ENCODE peak calls at places on chromosomes 16 and 17, in four cellular contexts. One of them, this sample, is unnamed.

GRCh38 chr16:89167425-89167941 is 4.1 kb upstream of the CDH15 start:
- DNase-seq in right atrium auricular region: peak; percentile 71
- DNase-seq in tibial artery: no peak
- DNase-seq in spleen: peak; percentile 97
- DNase-seq in this sample: peak; percentile 100

GRCh38 chr17:73437826-73438225 is 126.0 kb upstream of the CDC42EP4 start:
- DNase-seq in right atrium auricular region: no peak
- DNase-seq in tibial artery: no peak
- DNase-seq in spleen: no peak
- DNase-seq in this sample: no peak

GRCh38 chr16:73382921-73383594 is 335.1 kb upstream of the ZFHX3 start:
- DNase-seq in right atrium auricular region: no peak
- DNase-seq in tibial artery: no peak
- DNase-seq in spleen: no peak
- DNase-seq in this sample: no peak

GRCh38 chr16:56860226-56861020 is 4.6 kb upstream of the SLC12A3 start:
- DNase-seq in right atrium auricular region: no peak
- DNase-seq in tibial artery: no peak
- DNase-seq in spleen: no peak
- DNase-seq in this sample: no peak

GRCh38 chr17:48505788-48506187 is 25.0 kb downstream of the HOXB1 start:
- DNase-seq in right atrium auricular region: no peak
- DNase-seq in tibial artery: no peak
- DNase-seq in spleen: no peak
- DNase-seq in this sample: no peak

GRCh38 chr16:64893386-64893785 is 228.5 kb downstream of the CDH11 start:
- DNase-seq in right atrium auricular region: no peak
- DNase-seq in tibial artery: no peak
- DNase-seq in spleen: no peak
- DNase-seq in this sample: peak; percentile 13

GRCh38 chr17:64150237-64151015 is 20.5 kb upstream of the ERN1 start:
- DNase-seq in right atrium auricular region: peak; percentile 62
- DNase-seq in tibial artery: peak; percentile 76
- DNase-seq in spleen: no peak
- DNase-seq in this sample: no peak

GRCh38 chr16:8686879-8687278 is 12.5 kb downstream of the ABAT start:
- DNase-seq in right atrium auricular region: no peak
- DNase-seq in tibial artery: no peak
- DNase-seq in spleen: peak; percentile 33
- DNase-seq in this sample: no peak

GRCh38 chr17:19534562-19535149 is 1.0 kb downstream of the SLC47A1 start:
- DNase-seq in right atrium auricular region: no peak
- DNase-seq in tibial artery: no peak
- DNase-seq in spleen: no peak
- DNase-seq in this sample: peak; percentile 84

GRCh38 chr16:89422905-89423630 is 67.3 kb downstream of the ANKRD11 start:
- DNase-seq in right atrium auricular region: no peak
- DNase-seq in tibial artery: no peak
- DNase-seq in spleen: no peak
- DNase-seq in this sample: peak; percentile 89

GRCh38 chr16:81478876-81479496 is 34.4 kb downstream of the CMIP start:
- DNase-seq in right atrium auricular region: no peak
- DNase-seq in tibial artery: no peak
- DNase-seq in spleen: peak; percentile 91
- DNase-seq in this sample: peak; percentile 75

GRCh38 chr16:4376126-4376819 is 4.6 kb downstream of the VASN start:
- DNase-seq in right atrium auricular region: peak; percentile 92
- DNase-seq in tibial artery: peak; percentile 98
- DNase-seq in spleen: peak; percentile 77
- DNase-seq in this sample: peak; percentile 99

GRCh38 chr17:19579192-19579668 is 45.6 kb downstream of the SLC47A1 start:
- DNase-seq in right atrium auricular region: no peak
- DNase-seq in tibial artery: no peak
- DNase-seq in spleen: no peak
- DNase-seq in this sample: no peak

GRCh38 chr17:2259769-2260536 is 43.6 kb downstream of the SMG6 start:
- DNase-seq in right atrium auricular region: no peak
- DNase-seq in tibial artery: no peak
- DNase-seq in spleen: no peak
- DNase-seq in this sample: peak; percentile 71

GRCh38 chr17:71759422-71760060 is 361.3 kb upstream of the SOX9 start:
- DNase-seq in right atrium auricular region: no peak
- DNase-seq in tibial artery: no peak
- DNase-seq in spleen: no peak
- DNase-seq in this sample: no peak

GRCh38 chr17:49341356-49341755 is 20.7 kb downstream of the ZNF652 start:
- DNase-seq in right atrium auricular region: no peak
- DNase-seq in tibial artery: no peak
- DNase-seq in spleen: no peak
- DNase-seq in this sample: no peak

GRCh38 chr17:58520843-58521430 is 6.5 kb upstream of the MTMR4 start:
- DNase-seq in right atrium auricular region: no peak
- DNase-seq in tibial artery: no peak
- DNase-seq in spleen: no peak
- DNase-seq in this sample: peak; percentile 81

GRCh38 chr17:44501866-44502265 is 1.3 kb downstream of the GPATCH8 start:
- DNase-seq in right atrium auricular region: no peak
- DNase-seq in tibial artery: no peak
- DNase-seq in spleen: no peak
- DNase-seq in this sample: peak; percentile 46

GRCh38 chr16:17261197-17261858 is 209.4 kb downstream of the XYLT1 start:
- DNase-seq in right atrium auricular region: no peak
- DNase-seq in tibial artery: no peak
- DNase-seq in spleen: no peak
- DNase-seq in this sample: no peak

GRCh38 chr17:50697076-50697475 is 10.6 kb downstream of the ANKRD40 start:
- DNase-seq in right atrium auricular region: no peak
- DNase-seq in tibial artery: no peak
- DNase-seq in spleen: no peak
- DNase-seq in this sample: no peak

GRCh38 chr17:44467108-44467507 is 36.1 kb downstream of the GPATCH8 start:
- DNase-seq in right atrium auricular region: no peak
- DNase-seq in tibial artery: no peak
- DNase-seq in spleen: no peak
- DNase-seq in this sample: no peak

GRCh38 chr17:46148247-46148646 is 45.0 kb downstream of the KANSL1 start:
- DNase-seq in right atrium auricular region: no peak
- DNase-seq in tibial artery: no peak
- DNase-seq in spleen: no peak
- DNase-seq in this sample: no peak

GRCh38 chr17:46150216-46150963 is 42.8 kb downstream of the KANSL1 start:
- DNase-seq in right atrium auricular region: no peak
- DNase-seq in tibial artery: no peak
- DNase-seq in spleen: no peak
- DNase-seq in this sample: no peak

GRCh38 chr17:46154151-46154816 is 38.9 kb downstream of the KANSL1 start:
- DNase-seq in right atrium auricular region: no peak
- DNase-seq in tibial artery: no peak
- DNase-seq in spleen: no peak
- DNase-seq in this sample: no peak

GRCh38 chr17:46151762-46152161 is 41.5 kb downstream of the KANSL1 start:
- DNase-seq in right atrium auricular region: no peak
- DNase-seq in tibial artery: no peak
- DNase-seq in spleen: no peak
- DNase-seq in this sample: no peak

GRCh38 chr17:46152423-46152822 is 40.8 kb downstream of the KANSL1 start:
- DNase-seq in right atrium auricular region: no peak
- DNase-seq in tibial artery: no peak
- DNase-seq in spleen: no peak
- DNase-seq in this sample: no peak
- H3K4me1 ChIP-seq in right atrium auricular region: peaks cover 71% of the 10 kb centered on the region
- H3K4me1 ChIP-seq in tibial artery: no peaks in the 10 kb centered on the region
- H3K4me1 ChIP-seq in spleen: peaks cover 97% of the 10 kb centered on the region
- H3K4me1 ChIP-seq in this sample: peaks cover 28% of the 10 kb centered on the region

GRCh38 chr17:65933290-65933689 is 258.6 kb downstream of the CEP112 start:
- DNase-seq in right atrium auricular region: no peak
- DNase-seq in tibial artery: no peak
- DNase-seq in spleen: no peak
- DNase-seq in this sample: no peak

GRCh38 chr17:65926599-65926998 is 265.3 kb downstream of the CEP112 start:
- DNase-seq in right atrium auricular region: no peak
- DNase-seq in tibial artery: no peak
- DNase-seq in spleen: no peak
- DNase-seq in this sample: no peak

GRCh38 chr17:65931246-65932149 is 260.4 kb downstream of the CEP112 start:
- DNase-seq in right atrium auricular region: no peak
- DNase-seq in tibial artery: no peak
- DNase-seq in spleen: no peak
- DNase-seq in this sample: no peak

GRCh38 chr17:65925606-65926307 is 266.2 kb downstream of the CEP112 start:
- DNase-seq in right atrium auricular region: no peak
- DNase-seq in tibial artery: no peak
- DNase-seq in spleen: no peak
- DNase-seq in this sample: peak; percentile 90

DNA sequence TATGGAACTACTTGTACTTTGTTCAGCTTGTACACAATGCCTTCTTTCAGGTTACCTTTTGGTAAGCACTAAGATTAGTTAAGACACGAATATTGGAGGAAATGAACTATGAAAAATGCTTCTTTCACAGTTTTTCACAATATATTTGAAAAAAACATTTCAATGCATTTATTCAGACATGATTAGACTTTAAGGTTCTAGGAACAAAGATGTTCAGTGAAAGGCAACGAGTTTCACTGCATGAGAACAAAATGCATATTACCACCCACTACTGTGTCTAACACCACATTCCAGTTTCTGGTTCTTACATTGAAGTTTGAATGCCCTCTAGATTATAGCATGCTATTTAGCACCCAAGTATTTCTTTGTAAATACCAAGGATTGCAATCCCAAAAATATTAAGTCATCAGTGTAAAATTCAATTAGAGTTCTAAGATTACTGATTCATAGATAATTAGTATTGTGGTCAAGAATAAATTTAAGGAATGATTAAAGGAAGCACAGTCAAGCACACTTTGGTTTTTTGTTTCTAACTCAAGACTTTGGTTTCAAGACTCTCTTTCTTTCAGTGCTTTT is 261.7 kb downstream of the CEP112 start:
- DNase-seq in right atrium auricular region: no peak
- DNase-seq in tibial artery: no peak
- DNase-seq in spleen: no peak
- DNase-seq in this sample: no peak
- H3K27ac ChIP-seq in right atrium auricular region: no peak overlapping the region
- H3K27ac ChIP-seq in tibial artery: no peak overlapping the region
- H3K27ac ChIP-seq in spleen: no peak overlapping the region
- H3K27ac ChIP-seq in this sample: peak overlapping the region; percentile 25

DNA sequence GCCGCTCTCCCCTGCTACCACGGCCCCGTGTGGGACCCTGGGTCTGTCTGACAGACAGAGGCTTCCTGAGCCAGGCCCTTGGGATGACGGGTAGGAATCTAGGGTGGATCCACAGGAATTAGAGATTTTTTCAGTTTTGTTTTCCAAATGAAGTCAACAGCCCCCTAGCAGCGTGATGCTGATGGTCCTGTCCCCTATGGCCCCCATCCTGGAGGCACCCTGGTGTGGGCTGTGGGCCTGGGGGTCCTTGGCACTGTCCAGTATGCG is 15.5 kb downstream of the CENPX start:
- DNase-seq in right atrium auricular region: no peak
- DNase-seq in tibial artery: no peak
- DNase-seq in spleen: no peak
- DNase-seq in this sample: no peak
- H3K4me1 ChIP-seq in right atrium auricular region: peaks cover 30% of the 10 kb centered on the region
- H3K4me1 ChIP-seq in tibial artery: peaks cover 6% of the 10 kb centered on the region
- H3K4me1 ChIP-seq in spleen: no peaks in the 10 kb centered on the region
- H3K4me1 ChIP-seq in this sample: peaks cover 47% of the 10 kb centered on the region

GRCh38 chr17:5585814-5586558 is 1.7 kb upstream of the NLRP1 start:
- DNase-seq in right atrium auricular region: no peak
- DNase-seq in tibial artery: no peak
- DNase-seq in spleen: no peak
- DNase-seq in this sample: peak; percentile 35

GRCh38 chr17:5582177-5582885 is 2.0 kb downstream of the NLRP1 start:
- DNase-seq in right atrium auricular region: no peak
- DNase-seq in tibial artery: no peak
- DNase-seq in spleen: no peak
- DNase-seq in this sample: no peak

GRCh38 chr17:5583426-5584382 is 605 bp downstream of the NLRP1 start:
- DNase-seq in right atrium auricular region: no peak
- DNase-seq in tibial artery: peak; percentile 72
- DNase-seq in spleen: peak; percentile 85
- DNase-seq in this sample: peak; percentile 86

GRCh38 chr17:5584971-5585794 is 874 bp upstream of the NLRP1 start:
- DNase-seq in right atrium auricular region: no peak
- DNase-seq in tibial artery: no peak
- DNase-seq in spleen: no peak
- DNase-seq in this sample: peak; percentile 83

GRCh38 chr17:5584383-5584951 is at the start of gene NLRP1:
- DNase-seq in right atrium auricular region: peak; percentile 97
- DNase-seq in tibial artery: peak; percentile 96
- DNase-seq in spleen: peak; percentile 98
- DNase-seq in this sample: peak; percentile 93
- H3K27ac ChIP-seq in right atrium auricular region: peak within 1 kb of the TSS; percentile 90
- H3K27ac ChIP-seq in tibial artery: peak within 1 kb of the TSS; percentile 84
- H3K27ac ChIP-seq in spleen: peak within 1 kb of the TSS; percentile 88
- H3K27ac ChIP-seq in this sample: peak within 1 kb of the TSS; percentile 93